ENCODE peak calls at places on chromosomes 11 and 22, in five cellular contexts. U, S, T, Z and A are unnamed samples.

GRCh38 chr22:23749747-23750373 is 1.1 kb downstream of the ZNF70 start:
- DNase-seq in U (no peak), S (peak; percentile 33), T (no peak), Z (no peak), A (no peak)

GRCh38 chr11:111183706-111184105 is 61.8 kb upstream of the POU2AF2 start:
- DNase-seq in U (no peak), S (peak; percentile 52), T (peak; percentile 38), Z (no peak), A (no peak)

GRCh38 chr11:123653997-123654565 is 343 bp downstream of the SCN3B start:
- DNase-seq in U (peak; percentile 65), S (peak; percentile 46), T (peak; percentile 18), Z (peak; percentile 25), A (no peak)

GRCh38 chr11:78946945-78947914 is 372.6 kb upstream of the NARS2 start:
- DNase-seq in U (no peak), S (no peak), T (peak; percentile 74), Z (no peak), A (peak; percentile 4)

GRCh38 chr22:29072193-29072978 is 449 bp upstream of the KREMEN1 start:
- DNase-seq in U (peak; percentile 90), S (peak; percentile 57), T (peak; percentile 45), Z (peak; percentile 84), A (no peak)

GRCh38 chr11:70481625-70482528 is 83.5 kb downstream of the CTTN start:
- DNase-seq in U (peak; percentile 75), S (no peak), T (peak; percentile 88), Z (no peak), A (peak; percentile 65)

GRCh38 chr11:15665368-15665871 is 550.7 kb downstream of the INSC start:
- DNase-seq in U (no peak), S (peak; percentile 89), T (peak; percentile 2), Z (no peak), A (peak; percentile 70)

GRCh38 chr11:2204361-2205213 is 33.0 kb upstream of the TH start:
- DNase-seq in U (peak; percentile 14), S (no peak), T (no peak), Z (no peak), A (no peak)

GRCh38 chr11:78080818-78081495 is 1.3 kb upstream of the NDUFC2 start:
- DNase-seq in U (no peak), S (peak; percentile 80), T (peak; percentile 15), Z (no peak), A (peak; percentile 91)

GRCh38 chr11:68724293-68724692 is 27.0 kb downstream of the TESMIN start:
- DNase-seq in U (no peak), S (no peak), T (no peak), Z (no peak), A (no peak)

GRCh38 chr11:67441731-67442401 is 1.4 kb downstream of the CORO1B start:
- DNase-seq in U (no peak), S (no peak), T (no peak), Z (no peak), A (no peak)

GRCh38 chr11:31874631-31875191 is 63.6 kb upstream of the PAX6 start:
- DNase-seq in U (no peak), S (no peak), T (no peak), Z (no peak), A (no peak)

GRCh38 chr11:68373189-68373809 is 60.9 kb downstream of the LRP5 start:
- DNase-seq in U (peak; percentile 77), S (no peak), T (peak; percentile 83), Z (no peak), A (peak; percentile 33)

GRCh38 chr11:94305146-94305545 is 766 bp downstream of the IZUMO1R start:
- DNase-seq in U (no peak), S (peak; percentile 5), T (peak; percentile 37), Z (no peak), A (peak; percentile 36)

GRCh38 chr22:37794376-37794775 is 13.4 kb upstream of the GCAT start:
- DNase-seq in U (no peak), S (no peak), T (no peak), Z (no peak), A (no peak)

GRCh38 chr11:35618497-35619029 is 303 bp downstream of the FJX1 start:
- DNase-seq in U (no peak), S (peak; percentile 46), T (peak; percentile 38), Z (peak; percentile 10), A (peak; percentile 31)

GRCh38 chr11:69546735-69547370 is 65.4 kb downstream of the LINC01488 start:
- DNase-seq in U (no peak), S (no peak), T (no peak), Z (no peak), A (no peak)

GRCh38 chr22:46104881-46105493 is 45.3 kb upstream of the PPARA start:
- DNase-seq in U (no peak), S (no peak), T (no peak), Z (no peak), A (no peak)
- TF ChIP-seq CTCF in U (no peak), S (no peak), T (no peak), Z (no peak), A (no peak)

GRCh38 chr11:127993788-127994187 is 593.6 kb downstream of the ETS1 start:
- DNase-seq in U (no peak), S (no peak), T (no peak), Z (no peak), A (no peak)
- TF ChIP-seq CTCF in U (no peak), S (no peak), T (peak; percentile 10), Z (no peak), A (peak; percentile 53)

DNA sequence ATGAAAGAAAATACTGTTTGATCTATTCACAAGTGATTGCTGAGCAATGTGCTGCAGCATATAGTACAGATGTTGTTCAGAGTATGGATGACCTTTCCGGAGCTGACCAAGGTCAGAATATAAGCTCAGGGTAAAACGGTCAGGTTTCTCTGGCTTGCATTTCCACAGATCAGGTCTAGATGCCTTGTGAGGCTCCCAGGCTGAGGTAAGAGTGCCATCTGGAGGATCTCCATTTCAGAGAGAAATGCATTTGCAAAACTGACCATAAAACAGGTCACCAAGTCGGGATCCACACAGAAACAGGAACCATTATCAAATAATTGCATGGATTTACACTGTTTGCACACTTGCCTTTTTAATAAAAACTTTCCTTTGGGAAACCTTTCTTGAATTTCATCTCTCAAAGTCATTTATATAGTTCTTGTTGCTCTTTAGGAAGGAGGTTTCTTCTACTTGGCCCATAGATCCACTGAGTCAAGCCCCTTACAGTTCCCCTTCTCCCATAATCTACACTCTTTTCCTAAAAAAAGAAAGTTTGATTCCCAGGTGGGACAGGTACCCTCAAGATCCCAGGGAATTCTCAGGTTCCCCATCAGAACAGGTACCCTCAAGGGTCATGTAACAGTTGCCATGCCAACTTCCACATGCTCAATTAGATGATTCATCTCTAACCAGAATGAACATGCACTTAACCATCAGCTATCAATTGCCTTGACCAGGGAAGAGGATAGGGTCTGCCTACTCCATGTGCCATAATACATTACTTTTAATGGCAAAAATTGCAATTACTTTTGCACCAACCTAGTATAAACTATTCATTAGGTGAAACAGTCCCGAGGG is 25.0 kb upstream of the TMPRSS5 start:
- DNase-seq in U (no peak), S (peak; percentile 72), T (peak; percentile 66), Z (peak; percentile 43), A (peak; percentile 39)
- TF ChIP-seq CTCF in U (peak; percentile 28), S (peak; percentile 57), T (peak; percentile 63), Z (peak; percentile 73), A (peak; percentile 58)

DNA sequence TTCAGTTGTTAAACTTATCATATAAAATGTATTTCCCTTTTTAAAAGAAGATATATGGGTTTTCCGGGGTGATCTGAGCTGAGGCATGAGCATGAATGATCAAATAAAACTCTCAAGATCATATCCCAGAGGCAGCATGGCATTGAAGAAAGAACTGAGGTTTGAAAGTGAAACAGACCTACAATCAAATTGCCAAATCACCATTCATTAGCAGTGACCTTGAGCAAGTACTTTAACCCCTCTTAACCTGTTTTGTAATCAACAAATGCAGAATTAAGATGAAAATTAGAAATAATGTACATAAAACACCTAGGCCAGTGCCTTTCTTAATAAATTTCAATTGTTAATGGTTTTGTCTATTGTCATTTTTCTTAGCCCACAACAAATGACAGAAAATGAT is 116.0 kb downstream of the RBFOX2 start:
- DNase-seq in U (no peak), S (no peak), T (no peak), Z (no peak), A (no peak)
- TF ChIP-seq CTCF in U (no peak), S (no peak), T (no peak), Z (no peak), A (no peak)

GRCh38 chr22:26585104-26585790 is 4.7 kb downstream of the TPST2 start:
- DNase-seq in U (peak; percentile 89), S (peak; percentile 78), T (peak; percentile 68), Z (no peak), A (peak; percentile 90)
- TF ChIP-seq CTCF in U (no peak), S (peak; percentile 20), T (peak; percentile 12), Z (no peak), A (peak; percentile 45)

GRCh38 chr11:106231591-106231990 is 154.1 kb downstream of the AASDHPPT start:
- DNase-seq in U (no peak), S (peak; percentile 52), T (peak; percentile 43), Z (no peak), A (no peak)
- TF ChIP-seq CTCF in U (no peak), S (peak; percentile 45), T (peak; percentile 37), Z (peak; percentile 5), A (no peak)